ENCODE peak calls at places on chromosomes 6 and 20, in five cellular contexts. One of them, this sample, is unnamed.

GRCh38 chr6:28841290-28841689 is 82.5 kb downstream of the TRIM27 start:
- DNase-seq in spleen: no peak
- DNase-seq in transverse colon: no peak
- DNase-seq in ovary: no peak
- DNase-seq in endodermal cell: peak
- DNase-seq in this sample: no peak

GRCh38 chr20:46802696-46803445 is 91.8 kb upstream of the EYA2 start:
- DNase-seq in spleen: no peak
- DNase-seq in transverse colon: no peak
- DNase-seq in ovary: no peak
- DNase-seq in endodermal cell: no peak
- DNase-seq in this sample: no peak

GRCh38 chr6:150751296-150751695 is 114.2 kb upstream of the MTHFD1L start:
- DNase-seq in spleen: no peak
- DNase-seq in transverse colon: no peak
- DNase-seq in ovary: no peak
- DNase-seq in endodermal cell: no peak
- DNase-seq in this sample: no peak

GRCh38 chr20:1632228-1632577 is 12.4 kb upstream of the SIRPB1 start:
- DNase-seq in spleen: peak
- DNase-seq in transverse colon: no peak
- DNase-seq in ovary: no peak
- DNase-seq in endodermal cell: no peak
- DNase-seq in this sample: no peak

GRCh38 chr6:134199848-134200606 is 117.9 kb downstream of the SGK1 start:
- DNase-seq in spleen: no peak
- DNase-seq in transverse colon: no peak
- DNase-seq in ovary: no peak
- DNase-seq in endodermal cell: no peak
- DNase-seq in this sample: no peak

GRCh38 chr6:39958947-39959346 is 24.7 kb upstream of the MOCS1 start:
- DNase-seq in spleen: no peak
- DNase-seq in transverse colon: no peak
- DNase-seq in ovary: no peak
- DNase-seq in endodermal cell: no peak
- DNase-seq in this sample: no peak

GRCh38 chr20:51525241-51526104 is 17.0 kb downstream of the NFATC2 start:
- DNase-seq in spleen: peak
- DNase-seq in transverse colon: peak
- DNase-seq in ovary: no peak
- DNase-seq in endodermal cell: no peak
- DNase-seq in this sample: no peak

GRCh38 chr6:78353040-78353439 is 514.3 kb upstream of the IRAK1BP1 start:
- DNase-seq in spleen: no peak
- DNase-seq in transverse colon: no peak
- DNase-seq in ovary: no peak
- DNase-seq in endodermal cell: no peak
- DNase-seq in this sample: no peak

GRCh38 chr6:156359912-156360311 is 417.3 kb upstream of the ARID1B start:
- DNase-seq in spleen: no peak
- DNase-seq in transverse colon: no peak
- DNase-seq in ovary: no peak
- DNase-seq in endodermal cell: peak
- DNase-seq in this sample: no peak

GRCh38 chr20:45792513-45793118 is 862 bp downstream of the DNTTIP1 start:
- DNase-seq in spleen: peak
- DNase-seq in transverse colon: no peak
- DNase-seq in ovary: no peak
- DNase-seq in endodermal cell: no peak
- DNase-seq in this sample: no peak

GRCh38 chr20:3696200-3696599 is 14.4 kb upstream of the ADAM33 start:
- DNase-seq in spleen: no peak
- DNase-seq in transverse colon: no peak
- DNase-seq in ovary: no peak
- DNase-seq in endodermal cell: peak
- DNase-seq in this sample: no peak

GRCh38 chr6:3695065-3695830 is 56.3 kb downstream of the PXDC1 start:
- DNase-seq in spleen: no peak
- DNase-seq in transverse colon: no peak
- DNase-seq in ovary: no peak
- DNase-seq in endodermal cell: no peak
- DNase-seq in this sample: no peak

DNA sequence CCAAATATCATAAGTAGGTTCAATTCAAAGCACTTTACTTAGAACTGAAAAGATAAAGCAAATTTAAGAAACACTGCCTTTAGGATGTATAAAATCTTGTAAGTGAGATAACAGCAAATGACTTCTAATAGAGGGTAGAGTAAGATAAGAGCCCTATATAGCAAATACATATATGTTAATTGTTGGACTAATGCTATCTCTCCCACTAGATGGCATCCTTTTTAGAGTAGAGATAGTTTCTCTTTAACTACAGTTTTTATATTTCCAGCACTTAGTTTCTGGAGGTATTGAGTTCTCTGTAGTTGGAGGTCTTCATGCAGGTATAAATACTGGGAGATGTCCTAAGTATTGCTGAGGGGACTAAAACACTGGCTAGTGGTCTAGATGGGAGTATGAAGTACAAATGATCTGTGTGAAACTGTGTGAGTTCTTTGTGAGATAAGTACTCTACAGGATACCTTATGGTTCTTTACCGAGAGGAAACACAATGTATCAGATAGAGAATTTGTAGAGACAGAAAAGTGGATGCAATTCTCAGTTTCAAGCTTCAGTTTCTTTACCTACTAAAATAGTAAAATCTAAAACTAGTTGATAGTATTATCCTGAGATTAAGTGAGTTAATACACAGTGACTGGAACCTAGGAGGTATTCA is 399.3 kb downstream of the KHDRBS2 start:
- DNase-seq in spleen: no peak
- DNase-seq in transverse colon: no peak
- DNase-seq in ovary: no peak
- DNase-seq in endodermal cell: no peak
- DNase-seq in this sample: no peak
- H3K4me3 ChIP-seq in spleen: no peak
- H3K4me3 ChIP-seq in transverse colon: no peak
- H3K4me3 ChIP-seq in ovary: no peak
- H3K4me3 ChIP-seq in endodermal cell: peak
- H3K4me3 ChIP-seq in this sample: no peak

GRCh38 chr6:13667655-13668054 is 44.0 kb downstream of the RANBP9 start:
- DNase-seq in spleen: no peak
- DNase-seq in transverse colon: no peak
- DNase-seq in ovary: no peak
- DNase-seq in endodermal cell: no peak
- DNase-seq in this sample: no peak

GRCh38 chr6:13669476-13669875 is 42.2 kb downstream of the RANBP9 start:
- DNase-seq in spleen: no peak
- DNase-seq in transverse colon: no peak
- DNase-seq in ovary: no peak
- DNase-seq in endodermal cell: no peak
- DNase-seq in this sample: no peak

GRCh38 chr6:13666194-13667105 is 45.2 kb downstream of the RANBP9 start:
- DNase-seq in spleen: no peak
- DNase-seq in transverse colon: no peak
- DNase-seq in ovary: no peak
- DNase-seq in endodermal cell: no peak
- DNase-seq in this sample: no peak

GRCh38 chr6:13671742-13672141 is 39.9 kb downstream of the RANBP9 start:
- DNase-seq in spleen: no peak
- DNase-seq in transverse colon: no peak
- DNase-seq in ovary: no peak
- DNase-seq in endodermal cell: no peak
- DNase-seq in this sample: no peak

DNA sequence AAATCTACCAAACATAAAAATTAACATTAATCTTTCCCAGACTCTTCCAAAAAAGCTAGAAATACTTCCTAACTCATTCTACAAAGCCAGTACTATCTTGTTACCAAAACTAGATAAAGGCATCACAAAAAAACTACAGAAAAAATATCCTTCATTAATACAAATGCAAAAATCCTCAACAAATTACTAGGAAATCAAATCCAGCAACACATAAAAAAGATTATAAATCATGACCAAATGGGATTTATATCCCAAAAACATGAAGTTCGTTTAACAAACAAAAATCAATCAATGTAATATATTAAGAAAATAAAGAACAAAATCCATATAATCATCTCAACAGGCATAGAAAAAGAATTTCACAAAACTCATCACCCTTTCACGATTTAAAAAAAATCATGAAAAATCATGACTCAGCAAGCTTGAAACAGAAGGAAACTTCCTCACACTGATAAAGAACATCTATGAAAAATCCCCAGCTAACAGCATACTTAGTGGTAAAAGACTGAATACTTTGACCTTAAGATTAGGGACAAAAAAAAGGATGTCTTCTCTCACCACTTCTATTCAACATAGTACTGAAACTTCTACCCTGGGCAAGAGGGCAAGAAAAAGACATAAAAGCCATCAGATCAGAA is 43.2 kb downstream of the RANBP9 start:
- DNase-seq in spleen: no peak
- DNase-seq in transverse colon: no peak
- DNase-seq in ovary: no peak
- DNase-seq in endodermal cell: no peak
- DNase-seq in this sample: no peak
- H3K4me3 ChIP-seq in spleen: no peak
- H3K4me3 ChIP-seq in transverse colon: no peak
- H3K4me3 ChIP-seq in ovary: no peak
- H3K4me3 ChIP-seq in endodermal cell: no peak
- H3K4me3 ChIP-seq in this sample: no peak

GRCh38 chr6:18464176-18464575 is 77.0 kb downstream of the RNF144B start:
- DNase-seq in spleen: no peak
- DNase-seq in transverse colon: no peak
- DNase-seq in ovary: no peak
- DNase-seq in endodermal cell: no peak
- DNase-seq in this sample: no peak
- H3K4me3 ChIP-seq in spleen: no peak
- H3K4me3 ChIP-seq in transverse colon: no peak
- H3K4me3 ChIP-seq in ovary: no peak
- H3K4me3 ChIP-seq in endodermal cell: no peak
- H3K4me3 ChIP-seq in this sample: no peak

DNA sequence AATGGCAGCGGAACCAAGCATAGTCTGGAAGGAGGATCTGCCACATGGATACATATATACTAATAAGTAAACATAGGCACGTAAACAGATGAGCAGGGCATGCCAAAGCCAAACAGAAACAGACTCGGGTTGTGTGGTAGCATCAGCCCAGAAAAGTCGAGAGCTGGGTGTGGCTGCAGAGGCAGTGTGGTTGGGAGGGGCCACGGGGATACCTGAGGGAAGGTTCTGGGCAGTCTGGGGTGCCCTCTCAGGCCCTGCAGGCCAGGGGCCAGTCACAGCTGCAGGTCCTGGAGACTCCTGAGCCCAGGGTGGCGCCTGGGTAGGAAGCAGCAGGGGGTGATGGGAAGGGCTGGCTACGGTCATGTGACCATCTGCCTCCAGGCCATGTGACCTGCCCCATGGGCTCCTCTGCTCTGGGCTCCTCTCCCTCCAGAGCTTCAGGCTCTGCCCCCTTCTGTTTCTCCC is 42.8 kb upstream of the MRPS10 start:
- DNase-seq in spleen: no peak
- DNase-seq in transverse colon: no peak
- DNase-seq in ovary: no peak
- DNase-seq in endodermal cell: peak
- DNase-seq in this sample: peak
- H3K4me3 ChIP-seq in spleen: no peak
- H3K4me3 ChIP-seq in transverse colon: no peak
- H3K4me3 ChIP-seq in ovary: no peak
- H3K4me3 ChIP-seq in endodermal cell: no peak
- H3K4me3 ChIP-seq in this sample: peak

DNA sequence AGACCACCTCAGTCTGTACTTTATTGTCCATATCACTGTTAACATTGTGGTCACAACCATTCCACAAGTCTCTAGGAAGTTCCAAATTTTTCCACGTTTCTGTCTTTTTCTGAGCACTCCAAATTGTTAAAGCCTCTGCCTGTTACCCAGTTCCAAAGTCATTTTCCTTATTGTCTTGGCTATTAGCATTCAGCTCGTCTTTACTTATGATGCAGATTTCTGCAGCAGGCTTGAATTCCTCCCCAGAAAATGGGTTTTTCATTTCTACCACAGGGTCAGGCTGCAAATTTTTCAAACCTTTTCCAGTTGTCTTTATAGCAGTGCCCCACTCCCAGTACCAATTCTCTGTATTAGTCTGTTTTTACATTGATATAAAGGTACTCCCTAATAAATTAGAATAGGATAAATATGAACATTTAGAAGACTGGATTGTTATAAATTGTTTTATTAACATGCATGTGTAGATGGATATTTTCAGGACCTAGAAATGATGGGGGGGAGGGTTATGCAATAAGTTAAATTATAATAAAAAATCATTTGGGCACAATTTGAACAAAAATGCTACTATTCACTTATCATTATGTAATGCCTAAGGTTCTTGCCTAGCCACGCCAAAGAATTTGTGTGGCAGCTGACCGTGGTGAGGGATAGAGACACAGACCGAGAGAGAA is 595.3 kb upstream of the ADGRB3 start:
- DNase-seq in spleen: no peak
- DNase-seq in transverse colon: no peak
- DNase-seq in ovary: no peak
- DNase-seq in endodermal cell: no peak
- DNase-seq in this sample: no peak
- H3K4me3 ChIP-seq in spleen: no peak
- H3K4me3 ChIP-seq in transverse colon: no peak
- H3K4me3 ChIP-seq in ovary: no peak
- H3K4me3 ChIP-seq in endodermal cell: no peak
- H3K4me3 ChIP-seq in this sample: no peak

DNA sequence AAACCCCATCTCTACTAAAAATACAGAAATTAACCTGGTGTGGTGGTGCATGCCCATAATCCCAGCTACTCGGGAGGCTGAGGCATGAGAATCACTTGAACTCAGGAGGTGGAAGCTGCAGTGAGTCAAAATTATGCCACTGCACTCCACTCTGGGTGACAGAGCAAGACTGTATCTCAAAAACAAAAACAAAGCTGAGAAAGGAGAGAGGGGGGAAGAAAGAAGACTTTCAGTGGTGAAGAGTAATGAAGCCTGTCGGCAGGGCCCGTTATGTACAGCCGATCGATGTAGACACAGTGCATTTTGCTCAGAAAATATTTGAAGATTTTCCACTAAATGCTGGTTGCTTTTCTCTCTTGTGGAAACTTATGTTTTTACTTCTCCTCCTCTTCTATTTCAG is 13.8 kb downstream of the VAPB start:
- DNase-seq in spleen: no peak
- DNase-seq in transverse colon: no peak
- DNase-seq in ovary: no peak
- DNase-seq in endodermal cell: no peak
- DNase-seq in this sample: no peak
- H3K4me3 ChIP-seq in spleen: no peak
- H3K4me3 ChIP-seq in transverse colon: no peak
- H3K4me3 ChIP-seq in ovary: no peak
- H3K4me3 ChIP-seq in endodermal cell: no peak
- H3K4me3 ChIP-seq in this sample: no peak

DNA sequence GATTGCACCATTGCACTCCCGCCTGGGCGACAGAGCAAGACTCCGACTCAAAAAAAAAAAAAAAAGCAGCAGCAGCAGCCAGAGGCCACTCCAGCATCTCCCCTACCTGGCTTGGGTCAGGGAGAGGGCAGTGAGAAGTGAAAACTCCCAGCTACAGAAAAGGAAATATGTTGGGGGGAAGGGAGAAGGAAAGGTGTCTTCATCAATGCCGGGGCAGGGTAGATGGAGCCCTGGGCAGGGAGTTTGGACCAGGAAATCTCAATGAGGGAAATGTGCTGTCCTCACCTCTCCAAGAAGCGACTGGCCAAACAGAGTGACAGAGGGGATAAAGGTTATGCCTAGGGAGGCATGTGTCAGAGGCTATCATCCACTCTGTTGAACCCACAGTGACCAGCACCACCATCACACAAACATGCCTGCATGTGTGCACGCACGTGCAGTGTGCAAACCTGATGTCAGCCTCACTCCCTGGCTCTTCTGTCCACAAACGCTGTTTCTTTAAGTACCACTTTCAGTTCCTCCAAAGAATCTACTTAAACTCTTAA is 887 bp upstream of the AIF1 start:
- DNase-seq in spleen: no peak
- DNase-seq in transverse colon: no peak
- DNase-seq in ovary: no peak
- DNase-seq in endodermal cell: no peak
- DNase-seq in this sample: no peak
- H3K4me3 ChIP-seq in spleen: no peak
- H3K4me3 ChIP-seq in transverse colon: no peak
- H3K4me3 ChIP-seq in ovary: no peak
- H3K4me3 ChIP-seq in endodermal cell: no peak
- H3K4me3 ChIP-seq in this sample: no peak

This sample was measured in testis.